ENCODE peak calls at places on chromosome 10, in five cellular contexts. Z, G, J, I and M are unnamed samples.
A peak's percentile ranks its signal among the peaks of the same experiment; 100 is the strongest.

GRCh38 chr10:22611425-22612111 is 102.8 kb downstream of the PIP4K2A start:
- DNase-seq in G (no peak), J (no peak), I (no peak), Z (no peak), M (no peak)

GRCh38 chr10:113044015-113044755 is 94.1 kb downstream of the TCF7L2 start:
- DNase-seq in I (no peak), Z (no peak), G (no peak), J (no peak), M (no peak)

GRCh38 chr10:75019360-75019759 is 92.1 kb upstream of the SAMD8 start:
- DNase-seq in Z (no peak), G (no peak), I (peak; percentile 88), J (no peak), M (no peak)

GRCh38 chr10:10209152-10209551 is 808.5 kb upstream of the CELF2 start:
- DNase-seq in Z (no peak), I (no peak), G (peak; percentile 61), J (peak; percentile 32), M (peak; percentile 30)

GRCh38 chr10:31095677-31096076 is 64.0 kb upstream of the ZNF438 start:
- DNase-seq in Z (no peak), J (no peak), G (no peak), I (no peak), M (no peak)

GRCh38 chr10:13100349-13101294 is 659 bp downstream of the OPTN start:
- DNase-seq in Z (peak; percentile 42), G (peak; percentile 54), J (peak; percentile 36), I (peak; percentile 14), M (peak; percentile 77)

GRCh38 chr10:64574371-64574770 is 1053.2 kb downstream of the REEP3 start:
- DNase-seq in I (peak; percentile 13), J (no peak), Z (peak; percentile 33), G (no peak), M (no peak)

GRCh38 chr10:122476034-122476695 is 14.8 kb downstream of the HTRA1 start:
- DNase-seq in J (no peak), G (no peak), Z (no peak), I (no peak), M (no peak)

GRCh38 chr10:30433286-30433778 is 652 bp upstream of the MAP3K8 start:
- DNase-seq in G (peak; percentile 77), Z (peak; percentile 73), J (peak; percentile 81), I (peak; percentile 61), M (peak; percentile 88)

GRCh38 chr10:108187396-108188012 is 1023.0 kb upstream of the SORCS1 start:
- DNase-seq in G (no peak), Z (no peak), I (peak; percentile 60), J (no peak), M (no peak)

GRCh38 chr10:124461642-124462347 is at the start of gene LHPP:
- DNase-seq in G (peak; percentile 85), I (peak; percentile 73), Z (peak; percentile 86), J (peak; percentile 91), M (peak; percentile 90)

GRCh38 chr10:111129348-111129747 is 52.5 kb downstream of the ADRA2A start:
- DNase-seq in J (no peak), Z (no peak), G (no peak), I (no peak), M (no peak)

GRCh38 chr10:61978965-61979364 is 77.5 kb downstream of the ARID5B start:
- DNase-seq in Z (no peak), I (peak; percentile 42), G (no peak), J (no peak), M (no peak)

GRCh38 chr10:102113261-102113955 is 6.8 kb downstream of the LDB1 start:
- DNase-seq in G (no peak), Z (no peak), I (no peak), J (no peak), M (no peak)

GRCh38 chr10:69458426-69459100 is 7.3 kb downstream of the TSPAN15 start:
- DNase-seq in G (no peak), J (no peak), I (peak; percentile 96), Z (peak; percentile 52), M (peak; percentile 62)

GRCh38 chr10:4532467-4532866 is 293.5 kb upstream of the AKR1E2 start:
- DNase-seq in G (no peak), J (no peak), Z (no peak), I (peak; percentile 67), M (no peak)

GRCh38 chr10:49353026-49353894 is 42.6 kb downstream of the DRGX start:
- DNase-seq in G (no peak), Z (no peak), J (no peak), I (no peak), M (no peak)

GRCh38 chr10:12605580-12606405 is 256.4 kb downstream of the CAMK1D start:
- DNase-seq in I (peak; percentile 84), G (peak; percentile 93), Z (peak; percentile 86), J (peak; percentile 85), M (peak; percentile 91)

GRCh38 chr10:49568235-49568634 is 29.3 kb upstream of the ERCC6 start:
- DNase-seq in I (peak; percentile 40), Z (no peak), J (no peak), G (no peak), M (no peak)

GRCh38 chr10:31760674-31761081 is 168.0 kb downstream of the ARHGAP12 start:
- DNase-seq in G (peak; percentile 71), J (no peak), Z (peak; percentile 22), I (no peak), M (peak; percentile 59)

GRCh38 chr10:85548038-85548437 is 818.6 kb downstream of the GRID1 start:
- DNase-seq in G (peak; percentile 24), J (no peak), Z (peak; percentile 17), I (peak; percentile 41), M (no peak)

GRCh38 chr10:96960872-96961271 is 128.8 kb downstream of the LCOR start:
- DNase-seq in Z (no peak), I (no peak), J (no peak), G (no peak), M (no peak)

GRCh38 chr10:80554050-80554449 is 16.3 kb downstream of the SH2D4B start:
- DNase-seq in Z (no peak), G (no peak), I (no peak), J (peak; percentile 4), M (no peak)

GRCh38 chr10:68606918-68607317 is 46.8 kb downstream of the TET1 start:
- DNase-seq in I (no peak), Z (no peak), J (no peak), G (no peak), M (no peak)

GRCh38 chr10:31458974-31459373 is 140.0 kb downstream of the ZEB1 start:
- DNase-seq in Z (no peak), G (no peak), I (no peak), J (no peak), M (no peak)

GRCh38 chr10:27741173-27742091 is 4.2 kb downstream of the MKX start:
- DNase-seq in J (no peak), G (peak; percentile 25), I (no peak), Z (peak; percentile 18), M (no peak)

GRCh38 chr10:29266641-29267040 is 22.2 kb upstream of the LYZL1 start:
- DNase-seq in Z (no peak), J (no peak), I (no peak), G (no peak), M (no peak)

GRCh38 chr10:102841827-102842345 is 4.7 kb upstream of the CYP17A1 start:
- DNase-seq in G (no peak), J (no peak), I (no peak), Z (no peak), M (no peak)

GRCh38 chr10:69250041-69250440 is 28.3 kb upstream of the HK1 start:
- DNase-seq in J (no peak), G (no peak), Z (no peak), I (no peak), M (no peak)

GRCh38 chr10:21528452-21529235 is 3.2 kb upstream of the SKIDA1 start:
- DNase-seq in J (no peak), I (no peak), G (no peak), Z (no peak), M (no peak)

GRCh38 chr10:104895981-104896380 is 254.9 kb downstream of the SORCS3 start:
- DNase-seq in J (no peak), I (no peak), Z (no peak), G (no peak), M (no peak)

GRCh38 chr10:129971381-129972144 is 7.5 kb upstream of the EBF3 start:
- DNase-seq in J (peak; percentile 45), Z (peak; percentile 58), I (peak; percentile 56), G (peak; percentile 40), M (peak; percentile 55)

GRCh38 chr10:129970404-129971364 is 6.6 kb upstream of the EBF3 start:
- DNase-seq in Z (no peak), I (no peak), G (no peak), J (no peak), M (peak; percentile 54)

GRCh38 chr10:129972966-129973673 is 9.0 kb upstream of the EBF3 start:
- DNase-seq in Z (no peak), G (no peak), J (no peak), I (no peak), M (peak; percentile 58)

GRCh38 chr10:129972145-129972965 is 8.3 kb upstream of the EBF3 start:
- DNase-seq in J (no peak), I (no peak), G (no peak), Z (no peak), M (no peak)

GRCh38 chr10:129973674-129974059 is 9.6 kb upstream of the EBF3 start:
- DNase-seq in J (no peak), G (no peak), Z (no peak), I (no peak), M (no peak)
- H3K27me3 ChIP-seq in J (peaks cover 21% of the 10 kb centered on the region), G (peaks cover 60% of the 10 kb centered on the region), Z (peaks cover 46% of the 10 kb centered on the region), I (peaks cover 37% of the 10 kb centered on the region), M (peaks cover 90% of the 10 kb centered on the region)

GRCh38 chr10:5678397-5678983 is 6.1 kb upstream of the TASOR2 start:
- DNase-seq in I (no peak), G (no peak), Z (no peak), J (no peak), M (no peak)
- H3K27me3 ChIP-seq in I (no peaks in the 10 kb centered on the region), G (no peaks in the 10 kb centered on the region), Z (no peaks in the 10 kb centered on the region), J (no peaks in the 10 kb centered on the region), M (no peaks in the 10 kb centered on the region)

GRCh38 chr10:133100706-133101463 is 13.2 kb downstream of the ADGRA1 start:
- DNase-seq in J (peak; percentile 37), Z (peak; percentile 40), I (no peak), G (no peak), M (no peak)
- H3K27me3 ChIP-seq in J (peaks cover 14% of the 10 kb centered on the region), Z (no peaks in the 10 kb centered on the region), I (peaks cover 30% of the 10 kb centered on the region), G (peaks cover 30% of the 10 kb centered on the region), M (no peaks in the 10 kb centered on the region)

GRCh38 chr10:43076311-43076875 is 476 bp upstream of the RET start:
- DNase-seq in Z (no peak), I (no peak), G (no peak), J (no peak), M (no peak)

GRCh38 chr10:43077421-43078171 is 727 bp downstream of the RET start:
- DNase-seq in J (no peak), G (no peak), Z (no peak), I (no peak), M (no peak)

GRCh38 chr10:43075612-43076003 is 1.3 kb upstream of the RET start:
- DNase-seq in Z (no peak), I (peak; percentile 34), G (no peak), J (no peak), M (no peak)

GRCh38 chr10:43078175-43078985 is 1.5 kb downstream of the RET start:
- DNase-seq in Z (no peak), J (no peak), G (no peak), I (no peak), M (no peak)

DNA sequence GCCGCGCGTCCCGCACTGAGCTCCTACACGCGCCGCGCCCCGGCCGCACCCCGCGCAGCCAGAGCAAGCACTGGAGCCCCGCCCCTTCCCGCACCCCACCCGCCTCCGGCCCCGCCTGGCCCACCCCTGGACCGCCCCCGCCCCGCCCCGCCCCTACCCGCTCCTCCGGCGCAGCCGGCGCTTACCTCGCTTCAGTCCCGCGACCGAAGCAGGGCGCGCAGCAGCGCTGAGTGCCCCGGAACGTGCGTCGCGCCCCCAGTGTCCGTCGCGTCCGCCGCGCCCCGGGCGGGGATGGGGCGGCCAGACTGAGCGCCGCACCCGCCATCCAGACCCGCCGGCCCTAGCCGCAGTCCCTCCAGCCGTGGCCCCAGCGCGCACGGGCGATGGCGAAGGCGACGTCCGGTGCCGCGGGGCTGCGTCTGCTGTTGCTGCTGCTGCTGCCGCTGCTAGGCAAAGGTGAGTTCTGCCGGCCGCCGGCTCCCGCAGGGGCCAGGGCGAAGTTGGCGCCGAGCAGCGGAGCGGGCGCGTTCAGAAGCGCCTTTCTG is at the start of gene RET:
- DNase-seq in G (no peak), Z (peak; percentile 17), I (no peak), J (no peak), M (no peak)
- H3K27me3 ChIP-seq in G (peaks cover 26% of the 10 kb centered on the region), Z (peaks cover 6% of the 10 kb centered on the region), I (peaks cover 37% of the 10 kb centered on the region), J (peaks cover 18% of the 10 kb centered on the region), M (no peaks in the 10 kb centered on the region)